ENCODE peak calls at places on chromosomes 6 and 20, in five cellular contexts. K, D, R, N and J are unnamed samples.

GRCh38 chr20:44279228-44279627 is 31.8 kb downstream of the FITM2 start:
- DNase-seq in K (no peak), D (no peak), R (peak), N (no peak), J (no peak)

GRCh38 chr6:106381871-106382270 is 21.4 kb downstream of the CRYBG1 start:
- DNase-seq in K (no peak), D (peak), R (no peak), N (peak), J (no peak)

GRCh38 chr6:74745670-74746069 is 460.2 kb downstream of the COL12A1 start:
- DNase-seq in K (no peak), D (no peak), R (no peak), N (no peak), J (no peak)

GRCh38 chr20:2528671-2529070 is 7.7 kb upstream of the TMC2 start:
- DNase-seq in K (no peak), D (no peak), R (no peak), N (no peak), J (no peak)

GRCh38 chr6:40978687-40979289 is 60.2 kb downstream of the UNC5CL start:
- DNase-seq in K (no peak), D (no peak), R (no peak), N (no peak), J (no peak)

GRCh38 chr6:105321207-105321606 is 81.7 kb downstream of the PREP start:
- DNase-seq in K (no peak), D (no peak), R (no peak), N (no peak), J (no peak)

GRCh38 chr20:957544-957943 is 41.4 kb upstream of the ANGPT4 start:
- DNase-seq in K (no peak), D (no peak), R (no peak), N (peak), J (no peak)

GRCh38 chr20:8718214-8718613 is 350.7 kb upstream of the PLCB4 start:
- DNase-seq in K (no peak), D (no peak), R (no peak), N (no peak), J (no peak)

GRCh38 chr6:161273356-161273751 is 507 bp downstream of the AGPAT4 start:
- DNase-seq in K (peak), D (peak), R (peak), N (no peak), J (peak)

GRCh38 chr20:50518270-50518721 is 8.1 kb downstream of the PTPN1 start:
- DNase-seq in K (no peak), D (no peak), R (peak), N (no peak), J (no peak)

GRCh38 chr6:49464691-49465090 is 1.5 kb downstream of the CENPQ start:
- DNase-seq in K (no peak), D (no peak), R (no peak), N (no peak), J (no peak)

GRCh38 chr20:13765299-13765698 is 19.4 kb downstream of the ESF1 start:
- DNase-seq in K (no peak), D (no peak), R (no peak), N (no peak), J (no peak)

GRCh38 chr6:1325471-1326309 is 13.8 kb downstream of the FOXQ1 start:
- DNase-seq in K (no peak), D (peak), R (peak), N (no peak), J (no peak)

GRCh38 chr6:166679566-166679965 is 52.5 kb upstream of the RPS6KA2 start:
- DNase-seq in K (no peak), D (no peak), R (no peak), N (no peak), J (no peak)

GRCh38 chr6:42012501-42013133 is 37.7 kb upstream of the TAF8 start:
- DNase-seq in K (no peak), D (no peak), R (no peak), N (no peak), J (no peak)

GRCh38 chr6:69894578-69895347 is 28.4 kb downstream of the COL19A1 start:
- DNase-seq in K (no peak), D (no peak), R (peak), N (no peak), J (peak)

GRCh38 chr6:166743415-166743814 is 116.4 kb upstream of the RPS6KA2 start:
- DNase-seq in K (no peak), D (no peak), R (no peak), N (no peak), J (peak)

GRCh38 chr6:45461486-45461885 is 83.8 kb upstream of the SUPT3H start:
- DNase-seq in K (no peak), D (no peak), R (peak), N (no peak), J (no peak)

GRCh38 chr6:157005940-157006339 is 228.8 kb downstream of the ARID1B start:
- DNase-seq in K (no peak), D (no peak), R (no peak), N (no peak), J (no peak)

GRCh38 chr6:96923400-96923799 is 1.1 kb upstream of the KLHL32 start:
- DNase-seq in K (no peak), D (no peak), R (no peak), N (no peak), J (no peak)

GRCh38 chr20:59770270-59770669 is 163.2 kb downstream of the SYCP2 start:
- DNase-seq in K (no peak), D (peak), R (no peak), N (peak), J (no peak)

GRCh38 chr20:57323034-57323433 is 6.6 kb upstream of the SPO11 start:
- DNase-seq in K (no peak), D (peak), R (peak), N (peak), J (peak)

GRCh38 chr20:638579-638978 is 14.4 kb downstream of the SRXN1 start:
- DNase-seq in K (no peak), D (no peak), R (no peak), N (no peak), J (no peak)

GRCh38 chr6:51398793-51399192 is 580.1 kb downstream of the TFAP2B start:
- DNase-seq in K (no peak), D (peak), R (no peak), N (no peak), J (no peak)

GRCh38 chr6:163209005-163209404 is 205.5 kb upstream of the QKI start:
- DNase-seq in K (no peak), D (no peak), R (no peak), N (no peak), J (no peak)

GRCh38 chr20:24050119-24050518 is 61.5 kb upstream of the GGTLC1 start:
- DNase-seq in K (no peak), D (no peak), R (no peak), N (no peak), J (no peak)

GRCh38 chr6:2767327-2767985 is 2.3 kb downstream of the WRNIP1 start:
- DNase-seq in K (no peak), D (no peak), R (no peak), N (no peak), J (no peak)

GRCh38 chr6:161233986-161234620 is 39.8 kb downstream of the AGPAT4 start:
- DNase-seq in K (no peak), D (no peak), R (peak), N (no peak), J (peak)

GRCh38 chr6:111173341-111173740 is 86.0 kb downstream of the SLC16A10 start:
- DNase-seq in K (no peak), D (no peak), R (no peak), N (peak), J (no peak)

GRCh38 chr20:1005452-1006027 is 3.4 kb upstream of the RSPO4 start:
- DNase-seq in K (no peak), D (peak), R (peak), N (peak), J (peak)

GRCh38 chr20:37972256-37973058 is 60.8 kb downstream of the TTI1 start:
- DNase-seq in K (no peak), D (no peak), R (no peak), N (peak), J (no peak)

GRCh38 chr6:118571121-118571520 is 23.0 kb downstream of the PLN start:
- DNase-seq in K (no peak), D (no peak), R (no peak), N (no peak), J (no peak)

GRCh38 chr6:82570083-82570482 is 206.5 kb downstream of the TPBG start:
- DNase-seq in K (no peak), D (no peak), R (no peak), N (no peak), J (no peak)

GRCh38 chr20:50245561-50246366 is 55.1 kb downstream of the CEBPB start:
- DNase-seq in K (no peak), D (peak), R (peak), N (no peak), J (no peak)

GRCh38 chr20:47150403-47151152 is 205.9 kb downstream of the ZMYND8 start:
- DNase-seq in K (no peak), D (peak), R (peak), N (peak), J (no peak)

GRCh38 chr6:41914869-41915268 is 6.1 kb downstream of the MED20 start:
- DNase-seq in K (no peak), D (no peak), R (no peak), N (no peak), J (no peak)

DNA sequence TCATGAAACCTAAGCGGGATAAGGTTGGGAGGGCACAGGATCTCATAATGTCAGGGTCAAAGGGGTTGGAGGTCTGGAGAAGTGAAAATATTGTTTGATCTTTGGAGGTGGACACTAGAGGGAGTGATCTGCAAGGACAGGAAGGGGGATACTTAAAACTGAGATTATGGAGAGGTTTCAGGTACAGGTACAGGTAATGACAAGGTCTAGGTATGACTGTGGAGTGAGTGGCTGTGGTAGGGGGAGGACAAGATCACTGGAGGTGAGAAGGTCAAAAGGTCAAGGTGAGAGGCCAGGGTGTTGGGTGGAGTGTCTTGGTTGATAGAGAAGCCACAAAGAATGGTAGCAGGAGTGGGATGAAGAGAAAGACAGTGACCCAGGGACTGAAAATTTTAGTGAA is 16.8 kb upstream of the NOTCH4 start:
- DNase-seq in K (no peak), D (no peak), R (no peak), N (no peak), J (no peak)
- TF ChIP-seq CTCF in K (no peak), D (peak), R (no peak), N (no peak), J (no peak)

GRCh38 chr6:13575377-13575775 is 975 bp downstream of the SIRT5 start:
- DNase-seq in K (peak), D (no peak), R (no peak), N (no peak), J (no peak)
- TF ChIP-seq CTCF in K (peak), D (peak), R (peak), N (peak), J (peak)

GRCh38 chr20:20664795-20665194 is 47.6 kb downstream of the RALGAPA2 start:
- DNase-seq in K (no peak), D (no peak), R (no peak), N (peak), J (peak)
- TF ChIP-seq CTCF in K (peak), D (no peak), R (no peak), N (peak), J (peak)

GRCh38 chr6:19210849-19211590 is 626.1 kb upstream of the ID4 start:
- DNase-seq in K (no peak), D (no peak), R (no peak), N (peak), J (no peak)
- TF ChIP-seq CTCF in K (no peak), D (peak), R (no peak), N (peak), J (peak)

GRCh38 chr6:44002591-44003344 is 124.5 kb downstream of the MRPL14 start:
- DNase-seq in K (peak), D (peak), R (peak), N (peak), J (peak)
- TF ChIP-seq CTCF in K (no peak), D (peak), R (no peak), N (peak), J (peak)